ENCODE peak calls at places on chromosomes 12 and 14, in ten cellular contexts. A is ovary; O is left ventricle myocardium inferior; S is lower lobe of right lung; X is CD8-positive, alpha-beta memory T cell; H is left lung; Y is heart left ventricle; E is CD8-positive, alpha-beta T cell; L is uterus; T is spleen. F is an unnamed sample. For H3K36me3, H3K4me1 and H3K9me3, the result is how much of the 10 kb centered on the place peaks cover.

GRCh38 chr14:96676161-96676560 is 121.0 kb upstream of the VRK1 start:
- DNase-seq in S (no peak), E (no peak), L (no peak), H (no peak), A (no peak), X (no peak), O (no peak), Y (no peak), T (no peak), F (no peak)

GRCh38 chr12:29709056-29709455 is 74.7 kb downstream of the TMTC1 start:
- DNase-seq in L (no peak), A (no peak), E (no peak), H (no peak), Y (no peak), T (no peak), S (no peak), O (no peak), X (no peak), F (no peak)

GRCh38 chr12:122058750-122059149 is 19.8 kb upstream of the MLXIP start:
- DNase-seq in H (no peak), E (no peak), A (no peak), Y (no peak), S (no peak), O (no peak), T (no peak), L (no peak), X (no peak), F (no peak)

GRCh38 chr12:76033116-76034001 is 1.8 kb upstream of the PHLDA1 start:
- DNase-seq in H (no peak), O (no peak), X (no peak), E (no peak), A (no peak), Y (no peak), S (no peak), T (no peak), L (no peak), F (no peak)

GRCh38 chr14:35337557-35338255 is 45.5 kb downstream of the PSMA6 start:
- DNase-seq in O (no peak), S (peak), A (no peak), E (no peak), X (no peak), L (no peak), T (no peak), Y (no peak), H (peak), F (peak)

GRCh38 chr14:54267172-54267571 is 129.6 kb upstream of the CDKN3 start:
- DNase-seq in T (no peak), E (no peak), Y (no peak), X (no peak), S (no peak), L (no peak), A (no peak), O (no peak), H (no peak), F (no peak)

GRCh38 chr12:4997939-4998338 is 45.7 kb upstream of the KCNA5 start:
- DNase-seq in X (no peak), H (no peak), A (no peak), E (no peak), S (no peak), O (no peak), T (no peak), L (peak), Y (peak), F (no peak)

GRCh38 chr12:28708918-28709371 is 440.1 kb upstream of the FAR2 start:
- DNase-seq in S (no peak), A (no peak), H (no peak), O (no peak), X (no peak), E (no peak), L (no peak), T (no peak), Y (no peak), F (no peak)

GRCh38 chr12:20097561-20097960 is 270.8 kb upstream of the PDE3A start:
- DNase-seq in A (no peak), Y (no peak), T (no peak), X (no peak), O (no peak), H (no peak), S (no peak), L (no peak), E (no peak), F (no peak)

GRCh38 chr12:21169878-21170472 is 39.0 kb downstream of the SLCO1B1 start:
- DNase-seq in O (no peak), A (no peak), L (no peak), E (no peak), T (no peak), X (no peak), H (no peak), S (no peak), Y (no peak), F (no peak)

GRCh38 chr12:124456133-124456651 is 111.2 kb downstream of the NCOR2 start:
- DNase-seq in L (no peak), H (no peak), E (no peak), S (no peak), Y (no peak), O (no peak), T (no peak), X (peak), A (no peak), F (no peak)

GRCh38 chr12:124456652-124457152 is 110.7 kb downstream of the NCOR2 start:
- DNase-seq in A (peak), L (no peak), O (peak), E (peak), S (peak), Y (no peak), H (peak), X (peak), T (peak), F (no peak)

GRCh38 chr12:124454352-124454725 is 113.1 kb downstream of the NCOR2 start:
- DNase-seq in X (no peak), Y (no peak), L (no peak), E (no peak), H (no peak), S (no peak), T (no peak), A (no peak), O (no peak), F (no peak)

GRCh38 chr12:124454735-124455134 is 112.7 kb downstream of the NCOR2 start:
- DNase-seq in E (no peak), S (no peak), Y (no peak), H (no peak), X (no peak), T (no peak), L (no peak), A (no peak), O (no peak), F (no peak)

GRCh38 chr12:124455336-124455735 is 112.1 kb downstream of the NCOR2 start:
- DNase-seq in L (no peak), S (no peak), A (peak), X (peak), H (no peak), O (no peak), E (no peak), T (no peak), Y (no peak), F (no peak)
- H3K36me3 ChIP-seq in L (under half), S (under half), A (under half), X (under half), H (half or more), O (under half), E (under half), T (under half), Y (under half), F (under half)

DNA sequence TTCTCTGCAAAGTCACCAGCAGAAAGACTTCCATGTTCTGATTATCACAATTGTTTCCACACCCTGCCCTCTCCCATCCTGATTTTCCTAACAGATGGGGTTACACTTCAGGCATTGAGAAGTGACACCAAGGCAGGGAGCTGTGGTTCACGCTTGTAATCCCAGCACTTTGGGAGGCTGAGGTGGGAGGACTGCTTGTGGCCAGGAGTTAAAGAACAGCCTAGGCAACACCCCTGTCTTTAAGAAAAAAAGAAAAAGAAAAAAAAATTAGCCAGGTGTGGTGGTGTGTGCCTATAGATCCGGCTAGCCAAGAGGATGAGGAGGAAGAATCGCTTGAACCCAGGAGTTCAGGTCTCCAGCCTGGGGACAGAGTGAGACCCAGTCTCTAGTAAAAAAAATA is 5.2 kb downstream of the PPP1CC start:
- DNase-seq in S (no peak), Y (no peak), A (no peak), L (no peak), X (no peak), E (no peak), H (no peak), O (no peak), T (no peak), F (no peak)
- H3K4me1 ChIP-seq in S (half or more), Y (under half), A (under half), L (under half), X (half or more), E (half or more), H (half or more), O (half or more), T (half or more), F (half or more)

DNA sequence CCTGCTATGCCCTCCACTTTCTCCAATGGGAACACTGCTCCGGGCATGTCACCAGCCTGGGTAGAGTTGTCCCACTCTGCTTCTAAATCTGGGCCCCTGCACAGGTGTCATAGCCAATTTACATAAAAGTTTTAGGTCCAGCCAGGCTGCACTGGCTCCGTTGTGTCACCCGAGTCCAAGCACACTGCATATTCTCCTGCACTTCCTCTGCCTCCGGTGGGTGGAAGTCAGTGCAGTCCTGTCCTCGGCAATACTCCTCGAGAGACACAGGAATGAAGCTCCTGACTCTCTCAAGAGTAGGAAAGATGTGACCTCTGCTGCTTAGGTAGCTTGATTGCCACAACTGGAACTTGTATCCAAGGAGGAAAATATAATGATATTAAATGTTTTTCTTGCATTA is 15.2 kb downstream of the SLC8A3 start:
- DNase-seq in S (no peak), E (no peak), Y (no peak), O (no peak), H (no peak), A (no peak), X (no peak), L (no peak), T (no peak), F (no peak)
- H3K9me3 ChIP-seq in S (under half), E (under half), Y (under half), O (under half), H (under half), A (under half), X (under half), L (under half), T (under half), F (under half)

GRCh38 chr12:123771261-123771660 is 9.2 kb downstream of the DNAH10 start:
- DNase-seq in A (no peak), O (no peak), X (no peak), T (no peak), Y (no peak), E (no peak), H (no peak), L (no peak), S (no peak), F (no peak)
- H3K36me3 ChIP-seq in A (under half), O (under half), X (under half), T (under half), Y (under half), E (under half), H (under half), L (under half), S (under half), F (under half)

DNA sequence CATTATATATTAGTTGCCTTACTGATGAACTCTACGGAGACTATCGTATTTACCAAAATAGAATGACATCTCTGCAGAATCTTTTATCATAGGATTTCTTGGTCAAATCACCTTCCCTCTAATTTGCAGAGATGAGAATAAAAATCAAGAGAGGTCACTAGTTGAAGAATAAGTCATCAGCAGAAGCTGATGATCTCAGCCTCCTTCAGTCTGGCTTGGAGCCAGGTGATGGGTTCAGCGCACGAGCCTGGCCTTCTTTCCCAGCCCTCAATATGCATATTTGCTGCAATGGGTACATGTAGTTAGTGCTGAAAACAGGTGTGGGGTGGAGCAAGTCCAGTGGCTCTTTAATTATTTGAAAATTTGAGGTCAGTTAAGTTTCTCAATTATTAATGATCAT is 19.2 kb upstream of the EMP1 start:
- DNase-seq in E (no peak), H (no peak), Y (no peak), O (no peak), X (no peak), A (no peak), S (no peak), T (no peak), L (no peak), F (no peak)
- H3K4me1 ChIP-seq in E (under half), H (under half), Y (under half), O (under half), X (under half), A (under half), S (under half), T (under half), L (under half), F (under half)

GRCh38 chr14:99699861-99700260 is 15.8 kb downstream of the CYP46A1 start:
- DNase-seq in S (no peak), E (peak), A (no peak), L (no peak), T (no peak), H (no peak), X (peak), O (no peak), Y (no peak), F (no peak)
- H3K9me3 ChIP-seq in S (under half), E (under half), A (under half), L (under half), T (under half), H (under half), X (under half), O (under half), Y (under half), F (under half)

GRCh38 chr12:108701779-108702435 is 29.4 kb downstream of the CORO1C start:
- DNase-seq in S (no peak), L (no peak), X (no peak), E (no peak), H (no peak), T (no peak), A (no peak), O (no peak), Y (no peak), F (no peak)
- H3K36me3 ChIP-seq in S (under half), L (under half), X (under half), E (under half), H (half or more), T (under half), A (under half), O (under half), Y (under half), F (under half)

GRCh38 chr12:2242206-2242605 is 189.4 kb downstream of the CACNA1C start:
- DNase-seq in S (no peak), O (no peak), X (no peak), H (no peak), A (no peak), Y (no peak), T (no peak), E (no peak), L (no peak), F (no peak)

GRCh38 chr12:2242816-2243215 is 190.0 kb downstream of the CACNA1C start:
- DNase-seq in H (no peak), X (no peak), A (no peak), L (no peak), S (no peak), E (no peak), T (no peak), O (no peak), Y (no peak), F (no peak)

GRCh38 chr12:2240390-2240789 is 187.6 kb downstream of the CACNA1C start:
- DNase-seq in S (no peak), H (no peak), E (no peak), A (no peak), O (no peak), L (no peak), Y (peak), T (no peak), X (no peak), F (no peak)

GRCh38 chr12:2239376-2240010 is 186.7 kb downstream of the CACNA1C start:
- DNase-seq in A (peak), L (peak), X (no peak), T (no peak), H (no peak), O (peak), Y (peak), E (no peak), S (no peak), F (no peak)

DNA sequence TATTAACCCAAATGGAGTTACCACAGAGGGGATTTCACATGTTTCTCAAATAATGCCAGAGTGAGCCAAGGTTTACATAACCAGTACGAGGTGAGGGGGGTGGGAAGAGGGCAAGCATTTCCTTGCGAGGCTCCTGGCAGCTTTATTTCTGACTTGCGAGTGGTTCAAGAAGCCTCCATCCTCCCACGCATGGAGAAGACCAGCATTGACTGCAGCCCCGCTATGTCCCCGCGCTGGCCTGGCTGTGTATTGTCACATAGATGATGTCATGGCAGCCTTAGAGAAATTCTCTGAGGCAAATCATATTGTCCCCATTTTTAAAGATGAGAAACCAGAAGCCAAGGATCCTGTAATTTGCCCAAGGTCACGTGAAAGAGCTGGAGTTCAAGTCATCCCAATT is 188.2 kb downstream of the CACNA1C start:
- DNase-seq in Y (no peak), H (no peak), A (no peak), X (no peak), L (no peak), E (no peak), O (no peak), S (no peak), T (no peak), F (no peak)
- H3K4me1 ChIP-seq in Y (under half), H (under half), A (under half), X (under half), L (under half), E (under half), O (half or more), S (under half), T (under half), F (under half)

GRCh38 chr14:98470663-98471062 is 801.3 kb downstream of the BCL11B start:
- DNase-seq in Y (no peak), E (no peak), L (no peak), X (no peak), A (no peak), H (no peak), O (no peak), S (no peak), T (no peak), F (no peak)

GRCh38 chr14:98462908-98463307 is 809.1 kb downstream of the BCL11B start:
- DNase-seq in L (no peak), O (no peak), E (no peak), H (no peak), X (no peak), S (no peak), T (no peak), Y (no peak), A (no peak), F (no peak)

DNA sequence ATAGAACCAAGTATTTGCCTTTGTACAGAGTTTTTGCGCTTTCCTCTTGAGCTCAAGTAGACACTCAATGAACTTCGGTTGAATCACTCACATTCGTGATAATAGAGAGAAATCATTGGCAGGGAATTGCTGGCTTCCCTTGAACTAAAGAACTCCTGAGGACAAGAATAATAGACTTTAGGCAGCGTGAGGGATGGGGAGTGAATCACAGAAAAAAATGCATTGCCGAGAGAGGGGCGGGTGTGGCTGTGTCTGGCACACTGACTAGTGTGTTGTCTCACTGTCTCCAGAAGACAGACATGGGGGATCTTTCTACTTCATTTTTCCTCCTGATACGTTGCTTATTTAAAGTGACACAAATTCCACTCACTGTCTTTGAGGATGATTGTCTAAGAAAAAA is 805.2 kb downstream of the BCL11B start:
- DNase-seq in Y (no peak), O (no peak), E (no peak), H (no peak), T (no peak), L (no peak), X (no peak), S (no peak), A (no peak), F (no peak)
- H3K9me3 ChIP-seq in Y (under half), O (under half), E (under half), H (under half), T (under half), L (under half), X (under half), S (under half), A (under half), F (under half)

DNA sequence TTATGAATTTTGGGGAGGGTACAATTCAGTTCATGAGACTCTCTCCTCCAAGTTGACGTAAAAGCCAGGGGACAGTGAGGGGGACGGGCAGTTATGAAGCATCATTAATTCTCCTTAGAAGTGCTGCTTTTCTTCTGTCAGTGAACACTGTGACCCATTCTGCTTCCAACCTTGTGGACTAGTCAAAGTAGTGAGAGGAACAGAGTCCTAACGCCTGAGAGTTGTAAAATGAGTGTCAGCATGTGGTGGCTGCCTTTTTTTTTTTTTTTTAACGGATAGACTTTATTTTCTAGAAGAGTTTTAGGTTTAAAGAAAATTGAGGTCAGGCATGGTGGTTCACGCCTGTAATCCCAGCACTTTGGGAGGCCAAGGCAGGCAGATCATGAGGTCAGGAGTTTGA is 15.5 kb downstream of the RESF1 start:
- DNase-seq in A (no peak), O (no peak), L (no peak), S (no peak), X (no peak), Y (no peak), T (no peak), H (no peak), E (no peak), F (no peak)
- H3K36me3 ChIP-seq in A (under half), O (half or more), L (under half), S (half or more), X (half or more), Y (half or more), T (half or more), H (half or more), E (half or more), F (half or more)